ENCODE peak calls at places on chromosomes 6 and 20, in four cellular contexts. E is stimulated activated naive CD8-positive, alpha-beta T cell treated with anti-CD3 and anti-CD28 coated beads, Interleukin-15, Interleukin-2, amounts not matched to agents 100 U/mL and 50 U/mL, for 24 hours; M is HCT116; F is epithelial cell of esophagus. Y is an unnamed sample.
A peak's percentile ranks its signal among the peaks of the same experiment; 100 is the strongest.

GRCh38 chr6:64254558-64254957 is 619.0 kb downstream of the PHF3 start:
- DNase-seq in E (no peak), M (no peak), F (peak; percentile 83), Y (no peak)

GRCh38 chr20:843908-844307 is 10.4 kb downstream of the FAM110A start:
- DNase-seq in E (no peak), M (no peak), F (peak; percentile 77), Y (no peak)

GRCh38 chr20:20369353-20370086 is 1.6 kb downstream of the INSM1 start:
- DNase-seq in E (peak; percentile 36), M (no peak), F (peak; percentile 55), Y (no peak)

GRCh38 chr6:11215773-11216172 is 16.7 kb downstream of the NEDD9 start:
- DNase-seq in E (no peak), M (no peak), F (no peak), Y (no peak)

GRCh38 chr6:167898673-167899311 is 72.1 kb downstream of the AFDN start:
- DNase-seq in E (no peak), M (no peak), F (peak; percentile 48), Y (peak; percentile 29)

GRCh38 chr6:169893624-169894023 is 142.2 kb downstream of the ERMARD start:
- DNase-seq in E (no peak), M (no peak), F (no peak), Y (no peak)

GRCh38 chr20:10236540-10237533 is 18.2 kb downstream of the SNAP25 start:
- DNase-seq in E (no peak), M (no peak), F (no peak), Y (no peak)

GRCh38 chr20:47790032-47790965 is 5.0 kb upstream of the SULF2 start:
- DNase-seq in E (no peak), M (no peak), F (peak; percentile 90), Y (no peak)

GRCh38 chr6:40359808-40360207 is 227.4 kb downstream of the LRFN2 start:
- DNase-seq in E (no peak), M (no peak), F (no peak), Y (no peak)

GRCh38 chr20:3173582-3174441 is 463 bp upstream of the LZTS3 start:
- DNase-seq in E (peak; percentile 97), M (peak; percentile 38), F (peak; percentile 83), Y (peak; percentile 86)

GRCh38 chr6:32566957-32567356 is 22.7 kb downstream of the HLA-DRB1 start:
- DNase-seq in E (no peak), M (no peak), F (no peak), Y (no peak)

GRCh38 chr6:90892271-90892670 is 305.4 kb upstream of the MAP3K7 start:
- DNase-seq in E (no peak), M (no peak), F (no peak), Y (no peak)

GRCh38 chr6:36759177-36759757 is 61.6 kb downstream of the RAB44 start:
- DNase-seq in E (peak; percentile 89), M (peak; percentile 37), F (peak; percentile 81), Y (peak; percentile 86)

GRCh38 chr6:16800942-16801341 is 39.7 kb upstream of the ATXN1 start:
- DNase-seq in E (peak; percentile 26), M (no peak), F (peak; percentile 36), Y (no peak)

GRCh38 chr6:143592335-143592734 is 80.8 kb upstream of the FUCA2 start:
- DNase-seq in E (no peak), M (peak; percentile 23), F (peak; percentile 34), Y (peak; percentile 23)

GRCh38 chr20:22729180-22729579 is 144.8 kb upstream of the FOXA2 start:
- DNase-seq in E (no peak), M (no peak), F (no peak), Y (no peak)

GRCh38 chr20:61898405-61898804 is 167.3 kb downstream of the TAF4 start:
- DNase-seq in E (no peak), M (no peak), F (no peak), Y (no peak)

GRCh38 chr6:30207619-30208295 is 5.4 kb downstream of the TRIM26 start:
- DNase-seq in E (no peak), M (no peak), F (peak; percentile 16), Y (no peak)

GRCh38 chr6:47733879-47734558 is 35.6 kb downstream of the ADGRF4 start:
- DNase-seq in E (no peak), M (peak; percentile 26), F (peak; percentile 72), Y (peak; percentile 51)

GRCh38 chr6:20640181-20640580 is 105.9 kb downstream of the CDKAL1 start:
- DNase-seq in E (no peak), M (no peak), F (no peak), Y (no peak)

GRCh38 chr20:33915726-33916331 is 77.9 kb upstream of the RALY start:
- DNase-seq in E (peak; percentile 71), M (peak; percentile 15), F (peak; percentile 43), Y (peak; percentile 69)

GRCh38 chr20:32168184-32168910 is 39.2 kb downstream of the PLAGL2 start:
- DNase-seq in E (no peak), M (peak; percentile 3), F (no peak), Y (no peak)

GRCh38 chr6:154243793-154244768 is 112.5 kb downstream of the IPCEF1 start:
- DNase-seq in E (no peak), M (no peak), F (peak; percentile 85), Y (no peak)

GRCh38 chr6:14838041-14838596 is 407.8 kb upstream of the JARID2 start:
- DNase-seq in E (no peak), M (no peak), F (no peak), Y (no peak)

GRCh38 chr6:16481680-16482079 is 243.3 kb downstream of the GMPR start:
- DNase-seq in E (peak; percentile 44), M (no peak), F (no peak), Y (no peak)

GRCh38 chr20:46283426-46283825 is 24.9 kb downstream of the CDH22 start:
- DNase-seq in E (no peak), M (no peak), F (peak; percentile 57), Y (no peak)

GRCh38 chr20:57047281-57048026 is 219.0 kb downstream of the BMP7 start:
- DNase-seq in E (no peak), M (no peak), F (no peak), Y (no peak)

GRCh38 chr6:15990179-15990578 is 138.7 kb upstream of the MYLIP start:
- DNase-seq in E (no peak), M (no peak), F (no peak), Y (no peak)